ENCODE peak calls at places on chromosomes 3 and 15, in five cellular contexts. S, E, F, J and A are unnamed samples.

GRCh38 chr3:81788650-81789049 is 27.2 kb upstream of the GBE1 start:
- DNase-seq in E (no peak), S (no peak), J (no peak), F (no peak), A (no peak)

GRCh38 chr15:54803987-54804386 is 392.8 kb downstream of the RSL24D1 start:
- DNase-seq in S (no peak), J (no peak), F (no peak), E (no peak), A (no peak)

GRCh38 chr3:47024932-47025331 is 45.5 kb downstream of the NBEAL2 start:
- DNase-seq in F (no peak), S (no peak), J (no peak), E (no peak), A (no peak)

GRCh38 chr3:170309044-170309443 is 48.5 kb upstream of the SKIL start:
- DNase-seq in J (no peak), S (no peak), E (no peak), F (no peak), A (no peak)

GRCh38 chr15:70096975-70097336 is 761 bp downstream of the TLE3 start:
- DNase-seq in E (no peak), F (no peak), J (no peak), S (no peak), A (no peak)

GRCh38 chr15:70643783-70644125 is 119.6 kb downstream of the UACA start:
- DNase-seq in S (no peak), E (no peak), F (no peak), J (no peak), A (no peak)

GRCh38 chr15:38378162-38378560 is 75.8 kb upstream of the FAM98B start:
- DNase-seq in F (no peak), J (peak; percentile 41), E (no peak), S (no peak), A (no peak)

GRCh38 chr15:71821547-71822129 is 11.3 kb downstream of the NR2E3 start:
- DNase-seq in J (no peak), S (no peak), E (no peak), F (no peak), A (no peak)

GRCh38 chr3:39216176-39216790 is 23.9 kb upstream of the XIRP1 start:
- DNase-seq in F (no peak), J (no peak), S (no peak), E (no peak), A (no peak)

GRCh38 chr15:45616901-45617323 is 17.9 kb upstream of the SQOR start:
- DNase-seq in E (peak; percentile 36), S (no peak), J (no peak), F (no peak), A (no peak)

GRCh38 chr3:80190051-80190450 is 422.3 kb upstream of the ROBO1 start:
- DNase-seq in E (no peak), S (no peak), J (no peak), F (no peak), A (no peak)

GRCh38 chr15:101127503-101128076 is 124.3 kb downstream of the CHSY1 start:
- DNase-seq in J (peak; percentile 73), S (peak; percentile 90), E (peak; percentile 96), F (no peak), A (peak; percentile 2)

GRCh38 chr3:190345027-190345821 is 23.0 kb upstream of the CLDN1 start:
- DNase-seq in J (no peak), E (no peak), F (no peak), S (no peak), A (no peak)

GRCh38 chr3:54999801-55000200 is 71.9 kb upstream of the LRTM1 start:
- DNase-seq in E (peak; percentile 30), S (no peak), J (no peak), F (no peak), A (no peak)

GRCh38 chr15:32952062-32952461 is 234.3 kb downstream of the GREM1 start:
- DNase-seq in J (no peak), F (no peak), S (no peak), E (no peak), A (no peak)

GRCh38 chr3:188584162-188584529 is 430.2 kb downstream of the LPP start:
- DNase-seq in J (no peak), E (no peak), S (no peak), F (no peak), A (no peak)

GRCh38 chr3:141840737-141841544 is 35.5 kb upstream of the ATP1B3 start:
- DNase-seq in E (no peak), S (no peak), F (no peak), J (no peak), A (no peak)

GRCh38 chr15:38707802-38708671 is 143.4 kb upstream of the RASGRP1 start:
- DNase-seq in F (peak; percentile 41), E (peak; percentile 60), J (no peak), S (peak; percentile 14), A (peak; percentile 36)

GRCh38 chr15:72252663-72253299 is 19.6 kb downstream of the PARP6 start:
- DNase-seq in E (no peak), S (no peak), F (no peak), J (no peak), A (no peak)

GRCh38 chr3:195907730-195908438 is 467 bp downstream of the TNK2 start:
- DNase-seq in E (peak; percentile 64), J (peak; percentile 68), F (peak; percentile 66), S (peak; percentile 24), A (peak; percentile 56)

GRCh38 chr3:72750405-72750922 is 97.8 kb downstream of the SHQ1 start:
- DNase-seq in S (no peak), E (no peak), J (no peak), F (no peak), A (no peak)

GRCh38 chr3:195129644-195130492 is 141.1 kb downstream of the XXYLT1 start:
- DNase-seq in F (no peak), S (no peak), E (no peak), J (no peak), A (no peak)